ENCODE peak calls at places on chromosomes 16 and 17, in ten cellular contexts. X is testis, G is H7, N is ACHN, E is AG04449, I is LHCN-M2, F is HTR-8/SVneo, A is gastrocnemius medialis, B is AG09309, D is right lobe of liver. L is an unnamed sample.

GRCh38 chr16:63890072-63890471 is 1231.8 kb downstream of the CDH11 start:
- DNase-seq in X (peak; percentile 49), G (no peak), N (no peak), E (no peak), I (no peak), F (no peak), A (no peak), B (no peak), D (no peak), L (peak; percentile 23)

GRCh38 chr16:49116873-49117272 is 164.8 kb downstream of the CBLN1 start:
- DNase-seq in X (no peak), G (no peak), N (peak; percentile 11), E (no peak), I (no peak), F (no peak), A (no peak), B (no peak), D (no peak), L (no peak)

GRCh38 chr17:1267471-1267947 is 2.7 kb upstream of the BHLHA9 start:
- DNase-seq in X (no peak), G (peak; percentile 49), N (peak; percentile 11), E (no peak), I (peak; percentile 19), F (no peak), A (peak; percentile 14), B (no peak), D (no peak), L (no peak)

GRCh38 chr17:39823407-39824054 is 40.6 kb downstream of the IKZF3 start:
- DNase-seq in X (no peak), G (no peak), N (no peak), E (no peak), I (no peak), F (no peak), A (no peak), B (no peak), D (no peak), L (no peak)

GRCh38 chr16:12348733-12349704 is 372.5 kb downstream of the SNX29 start:
- DNase-seq in X (no peak), G (no peak), N (no peak), E (no peak), I (no peak), F (no peak), A (no peak), B (no peak), D (no peak), L (no peak)

GRCh38 chr17:63476857-63477470 is at the start of gene ACE:
- DNase-seq in X (peak; percentile 61), G (peak; percentile 98), N (peak; percentile 19), E (no peak), I (peak; percentile 34), F (peak; percentile 49), A (no peak), B (no peak), D (no peak), L (no peak)

GRCh38 chr17:67970783-67971182 is 25.5 kb downstream of the C17orf58 start:
- DNase-seq in X (no peak), G (no peak), N (no peak), E (no peak), I (no peak), F (no peak), A (no peak), B (no peak), D (no peak), L (no peak)

GRCh38 chr17:57557363-57557762 is 187.7 kb downstream of the CCDC182 start:
- DNase-seq in X (no peak), G (no peak), N (peak; percentile 34), E (no peak), I (no peak), F (no peak), A (no peak), B (no peak), D (no peak), L (no peak)

GRCh38 chr17:39688945-39689344 is 1.1 kb upstream of the PGAP3 start:
- DNase-seq in X (no peak), G (peak; percentile 73), N (no peak), E (no peak), I (no peak), F (no peak), A (no peak), B (no peak), D (peak; percentile 36), L (no peak)

GRCh38 chr17:9790889-9791876 is at the start of gene DHRS7C:
- DNase-seq in X (no peak), G (no peak), N (no peak), E (no peak), I (no peak), F (no peak), A (peak; percentile 68), B (no peak), D (no peak), L (no peak)

GRCh38 chr17:30541802-30542201 is 64.6 kb downstream of the GOSR1 start:
- DNase-seq in X (no peak), G (no peak), N (no peak), E (no peak), I (no peak), F (no peak), A (no peak), B (no peak), D (no peak), L (no peak)

GRCh38 chr17:28974451-28974850 is 23.1 kb upstream of the PHF12 start:
- DNase-seq in X (no peak), G (no peak), N (no peak), E (no peak), I (no peak), F (no peak), A (no peak), B (no peak), D (peak; percentile 76), L (no peak)

GRCh38 chr17:47117386-47117785 is 71.7 kb downstream of the CDC27 start:
- DNase-seq in X (no peak), G (no peak), N (no peak), E (no peak), I (no peak), F (no peak), A (no peak), B (no peak), D (no peak), L (no peak)

GRCh38 chr16:54424043-54424451 is 137.5 kb upstream of the IRX3 start:
- DNase-seq in X (no peak), G (no peak), N (no peak), E (no peak), I (no peak), F (no peak), A (no peak), B (no peak), D (no peak), L (no peak)

GRCh38 chr17:12859520-12859919 is 70.2 kb downstream of the ARHGAP44 start:
- DNase-seq in X (no peak), G (no peak), N (no peak), E (no peak), I (no peak), F (no peak), A (no peak), B (no peak), D (no peak), L (no peak)

GRCh38 chr17:6786618-6787017 is 10.6 kb downstream of the FBXO39 start:
- DNase-seq in X (no peak), G (no peak), N (no peak), E (no peak), I (peak; percentile 54), F (no peak), A (no peak), B (peak; percentile 33), D (no peak), L (peak; percentile 81)

GRCh38 chr16:68445458-68445857 is 2.9 kb downstream of the SMPD3 start:
- DNase-seq in X (peak; percentile 30), G (peak; percentile 80), N (peak; percentile 77), E (no peak), I (peak; percentile 58), F (peak; percentile 36), A (no peak), B (no peak), D (peak; percentile 71), L (peak; percentile 47)

GRCh38 chr17:8250101-8250500 is 1.0 kb downstream of the PFAS start:
- DNase-seq in X (no peak), G (no peak), N (no peak), E (no peak), I (no peak), F (no peak), A (no peak), B (no peak), D (no peak), L (no peak)

GRCh38 chr16:53769787-53770186 is 65.8 kb downstream of the FTO start:
- DNase-seq in X (no peak), G (no peak), N (no peak), E (no peak), I (peak; percentile 51), F (no peak), A (no peak), B (no peak), D (no peak), L (no peak)

GRCh38 chr17:47363171-47363570 is 39.4 kb downstream of the EFCAB13 start:
- DNase-seq in X (no peak), G (no peak), N (no peak), E (no peak), I (no peak), F (no peak), A (no peak), B (no peak), D (no peak), L (peak; percentile 2)

GRCh38 chr16:81601008-81601428 is 156.4 kb downstream of the CMIP start:
- DNase-seq in X (no peak), G (no peak), N (peak; percentile 33), E (no peak), I (peak; percentile 80), F (peak; percentile 80), A (no peak), B (no peak), D (no peak), L (peak; percentile 58)

GRCh38 chr17:39751016-39751543 is 13.3 kb downstream of the GRB7 start:
- DNase-seq in X (no peak), G (peak; percentile 69), N (no peak), E (no peak), I (no peak), F (no peak), A (no peak), B (no peak), D (no peak), L (no peak)

GRCh38 chr16:81831722-81832126 is 52.6 kb downstream of the PLCG2 start:
- DNase-seq in X (peak; percentile 27), G (peak; percentile 57), N (no peak), E (no peak), I (no peak), F (no peak), A (peak; percentile 13), B (no peak), D (peak; percentile 70), L (peak; percentile 12)

GRCh38 chr17:15780188-15780587 is 48.1 kb downstream of the TBC1D26 start:
- DNase-seq in X (no peak), G (no peak), N (no peak), E (no peak), I (peak; percentile 19), F (no peak), A (no peak), B (no peak), D (no peak), L (no peak)

L was measured in iris pigment epithelial cell.